ENCODE peak calls at places on chromosome 15, in seven cellular contexts. U is mammary epithelial cell, N is tibial artery, C is upper lobe of right lung, S is stomach, K is H9, M is GM23338. T is an unnamed sample. For H3K4me1, the result is how much of the 10 kb centered on the place peaks cover.

GRCh38 chr15:100114100-100114499 is 227.7 kb downstream of the ADAMTS17 start:
- DNase-seq in U (peak), K (no peak), N (peak), S (no peak), M (no peak), C (peak), T (no peak)

GRCh38 chr15:78810377-78811123 is 714 bp downstream of the ADAMTS7 start:
- DNase-seq in U (peak), M (peak), N (no peak), C (peak), K (peak), S (peak), T (peak)

GRCh38 chr15:45157974-45158373 is 28.2 kb downstream of the DUOX1 start:
- DNase-seq in N (no peak), C (no peak), M (peak), S (no peak), U (peak), K (no peak), T (peak)

GRCh38 chr15:35376701-35377100 is 169.3 kb downstream of the DPH6 start:
- DNase-seq in K (no peak), C (no peak), M (no peak), S (no peak), N (no peak), U (no peak), T (peak)

GRCh38 chr15:59296181-59296617 is 76.5 kb downstream of the MYO1E start:
- DNase-seq in U (peak), N (peak), S (no peak), C (no peak), K (peak), M (no peak), T (no peak)

GRCh38 chr15:85707519-85708338 is 87.0 kb downstream of the KLHL25 start:
- DNase-seq in N (no peak), K (no peak), S (peak), M (no peak), C (no peak), U (no peak), T (no peak)

GRCh38 chr15:70791248-70791647 is 27.9 kb upstream of the UACA start:
- DNase-seq in M (no peak), K (no peak), C (no peak), U (no peak), N (no peak), S (no peak), T (no peak)

GRCh38 chr15:82093774-82094211 is 48.0 kb upstream of the MEX3B start:
- DNase-seq in C (no peak), U (peak), M (no peak), K (no peak), S (no peak), N (no peak), T (peak)

GRCh38 chr15:25092661-25093060 is 137.9 kb downstream of the SNRPN start:
- DNase-seq in N (no peak), M (no peak), S (no peak), C (no peak), U (no peak), K (no peak), T (no peak)

GRCh38 chr15:99967841-99968371 is 234.7 kb upstream of the LYSMD4 start:
- DNase-seq in C (peak), N (no peak), M (no peak), K (no peak), U (peak), S (peak), T (peak)

GRCh38 chr15:99485992-99486370 is 79.8 kb upstream of the MEF2A start:
- DNase-seq in M (peak), C (no peak), U (no peak), K (no peak), S (no peak), N (no peak), T (no peak)

GRCh38 chr15:35545316-35545824 is 595 bp downstream of the DPH6 start:
- DNase-seq in N (peak), M (peak), U (peak), C (peak), K (peak), S (peak), T (no peak)

GRCh38 chr15:50670115-50670514 is 16.5 kb downstream of the TRPM7 start:
- DNase-seq in M (no peak), S (no peak), C (no peak), N (no peak), U (no peak), K (no peak), T (no peak)

GRCh38 chr15:92636950-92637481 is 18.6 kb downstream of the FAM174B start:
- DNase-seq in C (peak), M (peak), N (no peak), K (peak), U (peak), S (peak), T (no peak)

GRCh38 chr15:90594297-90594696 is 64.6 kb downstream of the CRTC3 start:
- DNase-seq in U (no peak), M (peak), K (no peak), N (peak), C (peak), S (peak), T (peak)

GRCh38 chr15:44633603-44634002 is 29.9 kb downstream of the SPG11 start:
- DNase-seq in C (no peak), U (peak), S (no peak), K (no peak), N (no peak), M (no peak), T (peak)

GRCh38 chr15:43007551-43007950 is 87.0 kb upstream of the TTBK2 start:
- DNase-seq in S (no peak), C (no peak), M (no peak), K (no peak), U (no peak), N (no peak), T (no peak)

DNA sequence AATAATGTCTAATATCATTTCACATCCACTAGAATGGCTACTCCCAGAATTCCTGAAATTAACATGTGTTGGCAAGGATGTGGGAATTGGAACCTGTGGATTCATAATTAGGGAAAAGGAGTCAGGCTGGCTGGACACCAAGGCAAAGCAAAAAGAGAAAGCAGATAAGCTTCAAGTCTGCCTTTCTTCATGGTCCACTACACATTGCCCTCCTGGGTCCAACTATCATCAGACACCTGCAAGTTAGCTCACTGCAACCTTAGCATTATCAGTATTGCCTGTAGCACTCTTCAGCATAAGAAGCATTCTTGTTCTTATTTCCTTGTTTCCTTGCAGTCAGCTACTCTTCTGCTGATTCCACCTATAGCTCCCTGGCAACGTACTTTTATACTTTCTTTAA is 124.3 kb downstream of the ZNF280D start:
- DNase-seq in N (no peak), S (no peak), U (no peak), C (no peak), M (no peak), K (no peak), T (no peak)
- H3K27ac ChIP-seq in N (no peak), S (no peak), U (no peak), C (no peak), M (no peak), K (no peak), T (no peak)

DNA sequence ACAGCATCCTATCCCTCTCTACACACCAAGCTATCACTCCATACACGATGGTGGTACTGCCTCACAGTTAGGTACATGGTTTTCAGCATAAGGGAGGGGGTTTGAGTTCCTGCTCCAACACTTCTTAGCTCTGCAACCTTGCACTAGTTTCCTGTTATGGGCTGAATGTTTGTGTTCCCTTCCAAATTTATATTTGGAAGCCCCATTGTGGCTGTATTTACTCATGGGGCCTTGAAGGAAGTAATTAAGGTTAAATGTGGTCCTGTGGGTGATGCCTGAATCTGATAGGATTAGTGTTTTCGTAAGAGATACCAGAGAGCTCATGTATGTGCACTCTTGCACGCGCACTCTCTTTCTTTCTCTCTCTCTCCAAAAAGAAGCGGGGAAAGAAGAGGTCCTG is 259.4 kb downstream of the RORA start:
- DNase-seq in M (no peak), K (no peak), N (no peak), U (no peak), S (no peak), C (no peak), T (no peak)
- H3K4me1 ChIP-seq in M (under half), K (under half), N (under half), U (under half), S (under half), C (under half), T (under half)

DNA sequence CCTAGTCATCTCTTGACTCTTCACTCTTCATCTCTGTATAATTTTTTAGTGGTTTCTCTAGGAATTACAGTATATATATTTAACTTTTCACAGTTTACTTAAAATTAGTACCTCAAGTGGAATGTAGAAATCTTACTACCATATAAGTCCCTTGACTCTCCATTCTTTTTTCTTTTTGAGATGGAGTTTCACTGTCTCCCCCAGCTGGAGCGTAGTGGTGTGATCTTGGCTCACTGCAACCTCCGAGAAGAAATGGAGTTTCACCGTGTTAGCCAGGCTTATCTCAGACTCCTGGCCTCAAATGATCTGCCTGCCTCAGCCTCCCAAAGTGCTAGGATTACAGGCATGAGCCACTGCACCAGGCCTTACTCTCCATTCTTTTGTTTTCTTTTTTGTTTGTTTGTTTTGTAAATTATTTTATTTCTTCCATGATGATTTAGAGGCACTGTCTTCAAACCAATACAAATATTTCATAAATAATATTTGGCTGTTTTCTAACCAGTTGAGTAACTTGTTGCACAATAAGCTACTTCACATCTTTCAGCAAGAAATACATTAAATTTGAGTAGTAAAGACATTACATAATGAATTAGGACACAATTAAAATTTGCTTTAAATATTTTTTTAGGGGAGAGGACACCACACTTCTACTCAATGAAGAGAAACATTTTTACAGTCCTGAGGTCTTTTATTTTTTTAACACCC is 144.8 kb downstream of the RBPMS2 start:
- DNase-seq in U (no peak), M (peak), S (no peak), N (no peak), K (no peak), C (no peak), T (no peak)
- TF ChIP-seq CTCF in U (no peak), M (peak), S (no peak), N (no peak), K (peak), C (no peak), T (no peak)

GRCh38 chr15:94002026-94002425 is 229.3 kb upstream of the MCTP2 start:
- DNase-seq in M (no peak), N (no peak), S (no peak), U (no peak), K (no peak), C (no peak), T (no peak)
- H3K27ac ChIP-seq in M (no peak), N (no peak), S (no peak), U (no peak), K (no peak), C (no peak), T (no peak)

DNA sequence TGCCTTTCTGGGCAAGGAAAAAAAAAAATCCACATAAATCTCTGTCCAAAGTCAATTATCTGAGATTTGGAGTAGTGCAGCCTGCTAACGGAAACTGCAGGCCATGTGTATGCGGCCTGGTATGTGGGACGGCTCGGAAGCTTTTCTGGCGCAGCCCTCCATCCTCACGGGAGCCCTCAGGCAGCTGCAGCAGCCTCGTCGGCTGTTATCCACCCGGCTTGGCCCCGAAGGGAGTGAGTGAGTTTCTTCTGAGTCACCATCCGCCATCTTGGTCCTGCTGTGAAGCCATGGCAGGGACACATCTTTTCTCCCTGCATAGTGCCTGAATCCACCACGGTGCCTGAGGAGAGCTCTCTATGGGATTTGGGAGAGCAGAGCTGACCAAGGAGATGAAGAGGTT is 62.8 kb downstream of the POLR2M start:
- DNase-seq in S (no peak), N (peak), U (no peak), C (no peak), K (no peak), M (no peak), T (no peak)
- H3K4me1 ChIP-seq in S (under half), N (under half), U (under half), C (under half), K (under half), M (under half), T (under half)